ENCODE peak calls at places on chromosomes 6 and 20, in ten cellular contexts. G, A, K, Y, D, U, B, H, W and I are unnamed samples. For H3K27me3, the result is how much of the 10 kb centered on the place peaks cover.

GRCh38 chr20:25044660-25045342 is 13.1 kb downstream of the ACSS1 start:
- DNase-seq in U (no peak), G (no peak), B (peak), A (no peak), W (no peak), K (peak), Y (no peak), D (no peak), H (no peak), I (no peak)

GRCh38 chr6:143059616-143060353 is 904 bp upstream of the AIG1 start:
- DNase-seq in K (no peak), Y (no peak), B (peak), H (peak), A (peak), W (peak), G (peak), U (no peak), D (no peak), I (peak)

GRCh38 chr6:130681028-130681427 is 146.2 kb upstream of the SMLR1 start:
- DNase-seq in B (no peak), K (no peak), U (no peak), Y (no peak), W (peak), A (peak), D (no peak), H (no peak), G (peak), I (no peak)

GRCh38 chr6:114941078-114941477 is 598.3 kb upstream of the HS3ST5 start:
- DNase-seq in K (no peak), W (no peak), U (no peak), A (no peak), G (no peak), Y (no peak), H (no peak), B (no peak), D (peak), I (no peak)

GRCh38 chr6:84280030-84280429 is 52.6 kb upstream of the CEP162 start:
- DNase-seq in H (peak), G (peak), K (no peak), W (peak), B (no peak), A (peak), D (no peak), Y (no peak), U (no peak), I (no peak)

GRCh38 chr6:16436550-16436949 is 198.2 kb downstream of the GMPR start:
- DNase-seq in H (no peak), B (no peak), A (no peak), D (no peak), W (no peak), K (no peak), Y (no peak), U (no peak), G (no peak), I (peak)

GRCh38 chr6:7681449-7681848 is 44.5 kb upstream of the BMP6 start:
- DNase-seq in D (no peak), B (no peak), K (no peak), U (no peak), G (no peak), Y (no peak), W (no peak), A (no peak), H (no peak), I (no peak)

GRCh38 chr6:43644940-43645612 is at the start of gene RSPH9:
- DNase-seq in W (peak), D (peak), G (peak), K (peak), H (no peak), Y (peak), A (no peak), B (peak), U (peak), I (peak)

GRCh38 chr6:163412345-163412744 is 2.2 kb upstream of the QKI start:
- DNase-seq in U (no peak), H (no peak), A (no peak), G (no peak), B (no peak), K (no peak), D (no peak), W (no peak), Y (no peak), I (peak)

GRCh38 chr6:101083533-101084172 is 202.5 kb upstream of the ASCC3 start:
- DNase-seq in D (peak), A (peak), Y (no peak), W (peak), K (no peak), G (peak), H (peak), B (peak), U (no peak), I (no peak)

GRCh38 chr6:161618816-161619454 is 345.1 kb upstream of the AGPAT4 start:
- DNase-seq in K (no peak), D (peak), H (peak), U (peak), W (no peak), A (peak), G (peak), Y (no peak), B (no peak), I (no peak)

GRCh38 chr6:47168176-47168575 is 126.0 kb upstream of the ADGRF1 start:
- DNase-seq in Y (no peak), D (no peak), G (peak), W (peak), H (peak), B (peak), K (no peak), A (peak), U (no peak), I (no peak)

GRCh38 chr6:95280690-95281273 is 296.6 kb upstream of the MANEA start:
- DNase-seq in B (no peak), U (peak), W (peak), H (peak), G (peak), D (peak), Y (no peak), K (no peak), A (no peak), I (no peak)

GRCh38 chr20:37408202-37408929 is 62.4 kb downstream of the SRC start:
- DNase-seq in K (no peak), U (no peak), B (peak), G (no peak), H (no peak), Y (peak), D (no peak), A (no peak), W (no peak), I (no peak)

GRCh38 chr20:51100617-51101016 is 77.7 kb upstream of the KCNG1 start:
- DNase-seq in Y (no peak), B (no peak), D (no peak), W (no peak), H (no peak), U (no peak), K (no peak), A (no peak), G (no peak), I (no peak)

GRCh38 chr6:75493400-75494064 is at the start of gene FILIP1:
- DNase-seq in A (no peak), G (no peak), H (no peak), W (peak), D (peak), B (no peak), Y (no peak), U (peak), K (peak), I (no peak)

GRCh38 chr6:41446907-41447545 is 99.2 kb upstream of the FOXP4 start:
- DNase-seq in K (no peak), D (no peak), U (no peak), W (peak), Y (no peak), H (peak), G (no peak), A (no peak), B (no peak), I (no peak)

GRCh38 chr20:34260208-34260942 is 19.2 kb downstream of the ASIP start:
- DNase-seq in U (no peak), K (no peak), G (no peak), W (peak), D (no peak), B (no peak), A (no peak), H (no peak), Y (no peak), I (no peak)

GRCh38 chr6:39855356-39855995 is 63.3 kb downstream of the DAAM2 start:
- DNase-seq in W (peak), K (no peak), Y (no peak), H (no peak), U (no peak), D (no peak), B (no peak), G (peak), A (no peak), I (no peak)

GRCh38 chr20:1806456-1806855 is 88.8 kb upstream of the SIRPA start:
- DNase-seq in A (no peak), D (no peak), W (no peak), G (no peak), U (no peak), Y (no peak), H (no peak), K (no peak), B (no peak), I (no peak)

GRCh38 chr6:144216668-144217218 is 66.4 kb downstream of the STX11 start:
- DNase-seq in K (peak), U (no peak), A (no peak), G (no peak), W (no peak), Y (peak), H (no peak), D (no peak), B (no peak), I (no peak)

GRCh38 chr6:14016930-14017625 is 92.3 kb downstream of the RNF182 start:
- DNase-seq in A (peak), D (no peak), Y (no peak), K (no peak), G (no peak), W (peak), U (no peak), H (no peak), B (no peak), I (no peak)

GRCh38 chr6:132733288-132733687 is 19.4 kb upstream of the VNN1 start:
- DNase-seq in D (no peak), A (no peak), W (peak), U (no peak), H (peak), G (no peak), K (no peak), B (no peak), Y (no peak), I (no peak)

GRCh38 chr6:56381852-56382251 is 134.5 kb upstream of the COL21A1 start:
- DNase-seq in B (no peak), D (no peak), K (no peak), G (peak), H (peak), W (peak), U (no peak), Y (no peak), A (peak), I (no peak)

GRCh38 chr6:41970436-41970846 is 28.8 kb upstream of the CCND3 start:
- DNase-seq in U (no peak), H (no peak), D (no peak), K (peak), B (no peak), A (peak), Y (no peak), W (peak), G (peak), I (no peak)

GRCh38 chr6:119535332-119535731 is 185.8 kb upstream of the MAN1A1 start:
- DNase-seq in D (no peak), A (no peak), Y (no peak), W (no peak), B (no peak), H (no peak), U (no peak), G (no peak), K (no peak), I (peak)

GRCh38 chr20:19975436-19975799 is 41.7 kb upstream of the NAA20 start:
- DNase-seq in G (peak), W (peak), D (no peak), H (peak), K (peak), A (no peak), B (no peak), Y (peak), U (no peak), I (no peak)

GRCh38 chr20:35093245-35093884 is 758 bp upstream of the TRPC4AP start:
- DNase-seq in B (no peak), U (no peak), G (peak), Y (no peak), A (peak), K (no peak), H (peak), W (peak), D (no peak), I (no peak)

GRCh38 chr6:136696783-136697364 is 95.4 kb downstream of the MAP3K5 start:
- DNase-seq in Y (no peak), W (no peak), U (no peak), H (no peak), D (no peak), K (no peak), G (no peak), A (peak), B (no peak), I (no peak)

GRCh38 chr6:154757352-154758095 is 24.3 kb downstream of the SCAF8 start:
- DNase-seq in Y (no peak), B (no peak), H (no peak), K (no peak), G (no peak), A (peak), U (no peak), W (no peak), D (no peak), I (no peak)

GRCh38 chr6:25050356-25050755 is 114.6 kb upstream of the RIPOR2 start:
- DNase-seq in H (no peak), G (peak), K (no peak), D (no peak), Y (no peak), U (no peak), B (no peak), W (peak), A (peak), I (peak)

GRCh38 chr20:17024513-17025105 is 202.2 kb upstream of the PCSK2 start:
- DNase-seq in U (no peak), G (peak), B (no peak), W (peak), Y (no peak), H (no peak), A (no peak), K (no peak), D (peak), I (no peak)

GRCh38 chr6:34015576-34015975 is 130.3 kb downstream of the GRM4 start:
- DNase-seq in Y (no peak), D (peak), A (no peak), G (peak), U (no peak), W (no peak), H (no peak), B (no peak), K (peak), I (no peak)
- H3K27me3 ChIP-seq in Y (under half), D (under half), A (under half), G (under half), U (under half), W (under half), H (under half), B (under half), K (under half), I (under half)

GRCh38 chr6:30462482-30462881 is 26.8 kb upstream of the HLA-E start:
- DNase-seq in U (no peak), D (no peak), Y (no peak), G (no peak), H (no peak), A (no peak), K (no peak), W (no peak), B (no peak), I (no peak)

GRCh38 chr6:30463242-30463641 is 26.1 kb upstream of the HLA-E start:
- DNase-seq in G (no peak), H (no peak), D (no peak), Y (no peak), A (no peak), W (no peak), U (no peak), K (no peak), B (no peak), I (no peak)

GRCh38 chr6:30461055-30461454 is 28.3 kb upstream of the HLA-E start:
- DNase-seq in B (no peak), A (no peak), G (no peak), K (no peak), W (no peak), D (no peak), H (no peak), U (no peak), Y (no peak), I (no peak)

GRCh38 chr6:30463651-30464618 is 25.4 kb upstream of the HLA-E start:
- DNase-seq in B (no peak), D (no peak), W (peak), G (peak), H (peak), Y (peak), U (no peak), K (peak), A (peak), I (peak)

DNA sequence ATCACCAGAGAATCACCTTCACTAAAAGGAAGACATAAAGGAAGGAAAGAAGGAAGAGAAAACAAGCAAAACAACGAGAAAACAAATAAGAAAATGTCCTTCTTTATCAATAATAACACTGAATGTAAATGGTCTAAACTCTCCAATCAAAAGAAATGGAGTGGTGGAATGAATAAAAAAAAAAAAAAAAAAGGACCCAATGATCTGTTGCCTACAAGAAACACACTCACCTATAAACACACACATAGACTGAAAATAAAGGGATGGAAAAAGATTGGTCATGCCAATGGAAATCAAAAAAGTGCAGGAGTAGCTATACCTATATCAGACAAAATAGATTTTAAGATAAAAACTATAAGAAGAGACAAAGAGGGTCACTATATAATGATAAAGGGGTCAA is 30.2 kb upstream of the HLA-E start:
- DNase-seq in H (no peak), K (no peak), U (no peak), Y (no peak), G (no peak), D (no peak), B (no peak), W (no peak), A (no peak), I (no peak)
- H3K27me3 ChIP-seq in H (half or more), K (half or more), U (half or more), Y (half or more), G (half or more), D (half or more), B (half or more), W (half or more), A (under half), I (half or more)

GRCh38 chr20:62335532-62335931 is 31.6 kb downstream of the LAMA5 start:
- DNase-seq in D (no peak), U (no peak), H (no peak), K (no peak), B (no peak), Y (peak), W (no peak), G (no peak), A (no peak), I (no peak)
- H3K27me3 ChIP-seq in D (under half), U (under half), H (under half), K (under half), B (under half), Y (under half), W (under half), G (under half), A (under half), I (under half)

GRCh38 chr20:56268536-56268935 is 20.0 kb downstream of the MC3R start:
- DNase-seq in D (no peak), W (no peak), A (no peak), U (no peak), B (no peak), H (no peak), Y (no peak), G (no peak), K (no peak), I (no peak)
- H3K27me3 ChIP-seq in D (under half), W (under half), A (under half), U (under half), B (under half), H (under half), Y (under half), G (under half), K (under half), I (under half)

GRCh38 chr6:128754658-128755256 is 128.2 kb upstream of the LAMA2 start:
- DNase-seq in B (no peak), A (no peak), K (no peak), U (no peak), G (no peak), Y (no peak), D (no peak), W (no peak), H (no peak), I (no peak)
- H3K27me3 ChIP-seq in B (under half), A (under half), K (under half), U (under half), G (under half), Y (under half), D (under half), W (under half), H (under half), I (under half)

DNA sequence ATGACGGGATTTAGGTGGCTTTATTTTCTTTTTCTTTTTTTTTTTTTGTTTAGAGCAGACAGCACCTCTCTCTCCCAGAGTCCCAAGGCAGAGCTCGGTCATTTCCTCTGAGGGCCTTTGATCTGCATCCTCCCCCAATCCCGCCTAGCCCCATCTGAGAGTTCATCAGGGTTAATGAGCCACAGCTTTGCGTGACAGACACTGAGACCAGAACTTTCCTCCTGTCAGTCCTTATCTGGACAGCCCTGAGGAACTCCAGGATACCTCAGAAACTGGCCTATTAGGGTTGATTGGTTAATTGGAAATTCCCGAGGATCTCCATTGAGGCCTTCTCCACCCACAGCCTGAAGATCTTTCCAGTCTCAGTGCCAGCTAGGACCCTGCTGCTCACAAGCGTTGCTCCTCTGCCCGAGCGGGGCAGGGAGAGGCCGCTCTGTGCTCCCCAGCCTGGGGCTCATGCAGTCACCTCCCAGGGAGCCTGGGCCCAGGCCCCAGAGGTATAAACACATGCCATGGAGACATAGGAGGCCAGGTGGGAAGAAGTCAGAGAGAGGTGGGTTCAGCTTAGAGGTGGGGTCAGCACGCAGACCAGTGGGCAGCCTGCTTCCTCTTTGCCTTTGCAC is 1.4 kb upstream of the LRRN4 start:
- DNase-seq in H (no peak), W (no peak), K (no peak), A (no peak), B (no peak), Y (no peak), D (no peak), U (peak), G (no peak), I (no peak)
- H3K27me3 ChIP-seq in H (under half), W (under half), K (under half), A (under half), B (under half), Y (under half), D (under half), U (under half), G (under half), I (under half)

GRCh38 chr20:3777381-3777725 is 3.9 kb downstream of the SPEF1 start:
- DNase-seq in U (no peak), W (no peak), G (no peak), D (peak), A (no peak), Y (no peak), H (no peak), K (no peak), B (no peak), I (no peak)
- H3K27me3 ChIP-seq in U (half or more), W (under half), G (under half), D (half or more), A (under half), Y (under half), H (under half), K (under half), B (under half), I (under half)

DNA sequence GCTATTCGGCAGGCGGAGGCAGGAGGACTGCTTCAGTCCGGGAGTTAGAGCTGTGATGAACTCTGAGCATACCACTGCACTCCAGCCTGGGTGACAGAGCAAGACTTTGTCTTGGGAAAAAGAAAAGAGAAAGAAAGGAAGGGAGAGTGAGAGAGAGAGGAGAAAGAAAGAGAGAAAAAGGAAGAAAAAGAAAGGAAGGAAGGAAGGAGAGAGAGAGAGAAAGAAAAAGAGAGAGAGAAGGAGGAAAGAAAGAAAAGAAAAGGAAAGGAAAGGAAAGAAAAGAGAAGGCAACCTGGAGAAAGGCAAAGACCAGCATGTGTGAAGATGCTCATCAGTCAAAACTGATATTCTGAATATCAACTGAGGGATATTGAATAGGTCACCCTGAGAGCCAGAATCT is 143.1 kb upstream of the SASH1 start:
- DNase-seq in W (no peak), B (no peak), K (no peak), A (no peak), U (no peak), Y (no peak), G (no peak), H (no peak), D (no peak), I (no peak)
- H3K27me3 ChIP-seq in W (under half), B (under half), K (under half), A (under half), U (under half), Y (under half), G (under half), H (under half), D (under half), I (under half)

GRCh38 chr20:46901638-46902037 is 7.0 kb downstream of the EYA2 start:
- DNase-seq in D (no peak), A (peak), Y (no peak), U (no peak), W (no peak), K (no peak), G (no peak), B (peak), H (no peak), I (no peak)
- H3K27me3 ChIP-seq in D (under half), A (under half), Y (under half), U (under half), W (under half), K (under half), G (under half), B (under half), H (half or more), I (under half)

GRCh38 chr20:32072168-32072721 is 20.2 kb downstream of the HCK start:
- DNase-seq in A (no peak), W (no peak), D (peak), H (no peak), Y (no peak), G (peak), K (no peak), U (no peak), B (no peak), I (no peak)
- H3K27me3 ChIP-seq in A (under half), W (under half), D (under half), H (half or more), Y (under half), G (under half), K (under half), U (under half), B (under half), I (under half)